ENCODE peak calls at places on chromosome 5, in four cellular contexts. X is HepG2, U is K562, P is HCT116. Q is an unnamed sample.

GRCh38 chr5:110031402-110032140 is 341.8 kb downstream of the MAN2A1 start:
- DNase-seq in P (no peak), U (no peak), X (no peak), Q (no peak)

GRCh38 chr5:68548959-68549676 is 333.6 kb downstream of the PIK3R1 start:
- DNase-seq in P (no peak), U (no peak), X (peak; percentile 8), Q (no peak)

GRCh38 chr5:5939724-5940370 is 438.5 kb downstream of the MED10 start:
- DNase-seq in X (no peak), U (no peak), P (no peak), Q (no peak)

GRCh38 chr5:112417931-112418358 is 1.1 kb downstream of the EPB41L4A start:
- DNase-seq in P (no peak), X (no peak), U (no peak), Q (no peak)

GRCh38 chr5:181024245-181025029 is 15.6 kb upstream of the BTNL9 start:
- DNase-seq in U (no peak), P (no peak), X (no peak), Q (no peak)

GRCh38 chr5:42614509-42614908 is 142.1 kb upstream of the CCDC152 start:
- DNase-seq in P (no peak), U (no peak), X (no peak), Q (no peak)

GRCh38 chr5:57002959-57003485 is 51.1 kb upstream of the MIER3 start:
- DNase-seq in X (no peak), P (no peak), U (no peak), Q (no peak)

GRCh38 chr5:143400541-143401252 is 2.8 kb downstream of the NR3C1 start:
- DNase-seq in P (no peak), X (no peak), U (no peak), Q (no peak)

GRCh38 chr5:61881821-61882220 is 424.2 kb upstream of the KIF2A start:
- DNase-seq in U (no peak), X (no peak), P (no peak), Q (no peak)

GRCh38 chr5:147321569-147321968 is 86.7 kb downstream of the STK32A start:
- DNase-seq in P (no peak), U (no peak), X (no peak), Q (no peak)

GRCh38 chr5:60257852-60258251 is 364.3 kb upstream of the PDE4D start:
- DNase-seq in X (peak; percentile 74), U (no peak), P (no peak), Q (no peak)

GRCh38 chr5:15592728-15593127 is 92.7 kb downstream of the FBXL7 start:
- DNase-seq in U (no peak), X (no peak), P (no peak), Q (no peak)

GRCh38 chr5:114393159-114393558 is 31.3 kb downstream of the KCNN2 start:
- DNase-seq in U (no peak), P (no peak), X (no peak), Q (no peak)

GRCh38 chr5:125198270-125198974 is 452.0 kb upstream of the ZNF608 start:
- DNase-seq in X (no peak), U (no peak), P (no peak), Q (no peak)

GRCh38 chr5:123440456-123440855 is 17.3 kb upstream of the CEP120 start:
- DNase-seq in U (no peak), X (no peak), P (no peak), Q (no peak)

GRCh38 chr5:103428411-103428871 is 134.1 kb downstream of the NUDT12 start:
- DNase-seq in P (no peak), X (peak; percentile 27), U (no peak), Q (no peak)

GRCh38 chr5:111706345-111706744 is 50.6 kb downstream of the NREP start:
- DNase-seq in U (no peak), P (no peak), X (no peak), Q (no peak)

GRCh38 chr5:77893225-77893860 is 117.2 kb upstream of the TBCA start:
- DNase-seq in P (peak; percentile 79), U (peak; percentile 49), X (peak; percentile 27), Q (peak; percentile 57)

GRCh38 chr5:142095651-142096330 is 12.8 kb upstream of the NDFIP1 start:
- DNase-seq in X (no peak), U (no peak), P (no peak), Q (no peak)

GRCh38 chr5:133247881-133248642 is 196.2 kb downstream of the HSPA4 start:
- DNase-seq in X (peak; percentile 74), U (peak; percentile 75), P (peak; percentile 60), Q (no peak)

GRCh38 chr5:139243425-139243965 is 45.3 kb upstream of the SIL1 start:
- DNase-seq in U (no peak), P (no peak), X (no peak), Q (no peak)

GRCh38 chr5:123429221-123429954 is 6.2 kb upstream of the CEP120 start:
- DNase-seq in X (no peak), P (no peak), U (no peak), Q (no peak)

GRCh38 chr5:173474881-173475287 is 141.6 kb downstream of the BOD1 start:
- DNase-seq in X (no peak), U (no peak), P (no peak), Q (no peak)

GRCh38 chr5:126398791-126399190 is 24.4 kb upstream of the GRAMD2B start:
- DNase-seq in U (no peak), P (no peak), X (no peak), Q (no peak)

GRCh38 chr5:172777381-172778222 is 6.6 kb upstream of the DUSP1 start:
- DNase-seq in P (peak; percentile 76), X (peak; percentile 90), U (peak; percentile 68), Q (peak; percentile 84)

GRCh38 chr5:57566914-57567313 is 84.3 kb upstream of the ACTBL2 start:
- DNase-seq in X (no peak), P (no peak), U (no peak), Q (no peak)

GRCh38 chr5:173326501-173326960 is 1.7 kb downstream of the STC2 start:
- DNase-seq in X (no peak), U (peak; percentile 35), P (no peak), Q (no peak)

GRCh38 chr5:136084698-136085097 is 47.9 kb upstream of the SMAD5 start:
- DNase-seq in U (no peak), X (no peak), P (no peak), Q (no peak)

GRCh38 chr5:77867194-77867691 is 91.1 kb upstream of the TBCA start:
- DNase-seq in U (peak; percentile 12), P (no peak), X (no peak), Q (no peak)

GRCh38 chr5:137612576-137612975 is 113.5 kb upstream of the SPOCK1 start:
- DNase-seq in P (no peak), X (no peak), U (no peak), Q (no peak)

GRCh38 chr5:140318778-140319177 is 15.9 kb upstream of the PFDN1 start:
- DNase-seq in X (no peak), P (no peak), U (no peak), Q (no peak)

GRCh38 chr5:154351141-154351540 is 94.7 kb upstream of the SAP30L start:
- DNase-seq in P (no peak), X (no peak), U (no peak), Q (no peak)

GRCh38 chr5:109645591-109646236 is 44.0 kb upstream of the MAN2A1 start:
- DNase-seq in P (no peak), X (no peak), U (no peak), Q (no peak)

GRCh38 chr5:2224689-2225088 is 342.0 kb upstream of the IRX4 start:
- DNase-seq in U (no peak), X (no peak), P (no peak), Q (no peak)

GRCh38 chr5:138611295-138612220 is 36.4 kb upstream of the HSPA9 start:
- DNase-seq in U (peak; percentile 54), X (no peak), P (no peak), Q (no peak)

GRCh38 chr5:127298623-127299022 is 8.0 kb downstream of the MEGF10 start:
- DNase-seq in P (no peak), X (no peak), U (no peak), Q (no peak)

DNA sequence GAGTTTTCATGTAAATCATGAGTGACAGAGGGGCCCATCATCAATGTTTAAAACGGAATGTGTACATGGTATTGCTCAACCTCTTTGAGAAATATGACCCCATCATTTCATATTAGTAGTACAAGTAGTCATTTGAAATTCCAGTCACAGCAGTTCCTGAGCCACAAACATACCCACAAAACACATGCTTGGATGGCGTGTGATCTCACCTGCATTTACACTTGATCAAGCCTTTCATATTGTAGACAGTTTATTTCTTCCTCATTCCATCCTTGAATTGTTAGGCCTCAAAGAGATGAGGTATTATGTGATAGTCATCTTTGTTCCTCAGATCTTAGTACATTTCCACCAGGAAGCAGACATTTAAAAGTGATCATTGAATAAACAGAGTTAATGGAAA is 96.8 kb upstream of the TAS2R1 start:
- DNase-seq in X (no peak), U (no peak), P (no peak), Q (no peak)
- TF ChIP-seq SIN3A in X (no peak), U (no peak), P (no peak), Q (no peak)

GRCh38 chr5:108579236-108579635 is 168.5 kb upstream of the FER start:
- DNase-seq in U (no peak), P (no peak), X (no peak), Q (no peak)
- TF ChIP-seq TCF7L2 in U (no peak), P (no peak), X (no peak), Q (no peak)

GRCh38 chr5:160171656-160172055 is 52.4 kb upstream of the PWWP2A start:
- DNase-seq in U (no peak), X (no peak), P (no peak), Q (no peak)
- H3K27ac ChIP-seq in U (no peak overlapping the region), X (no peak overlapping the region), P (no peak overlapping the region), Q (no peak overlapping the region)

GRCh38 chr5:107104774-107105050 is 566.0 kb downstream of the EFNA5 start:
- DNase-seq in P (no peak), X (no peak), U (no peak), Q (peak; percentile 50)
- TF ChIP-seq SIN3A in P (no peak), X (no peak), U (no peak), Q (no peak)

GRCh38 chr5:160387445-160387844 is 12.4 kb downstream of the FAM200C start:
- DNase-seq in P (no peak), X (no peak), U (no peak), Q (no peak)

GRCh38 chr5:160385496-160385895 is 14.4 kb downstream of the FAM200C start:
- DNase-seq in P (no peak), U (no peak), X (no peak), Q (no peak)

GRCh38 chr5:160395111-160395510 is 4.7 kb downstream of the FAM200C start:
- DNase-seq in U (no peak), X (no peak), P (no peak), Q (no peak)

GRCh38 chr5:160390787-160391696 is 8.8 kb downstream of the FAM200C start:
- DNase-seq in X (peak; percentile 23), P (no peak), U (no peak), Q (no peak)
- TF ChIP-seq TCF7L2 in X (no peak), P (no peak), U (no peak), Q (no peak)

Q was measured in Panc1.